ENCODE peak calls at places on chromosome 9, in ten cellular contexts. C, Q, U, F, S, E, H, Y, L and B are unnamed samples.

GRCh38 chr9:6920040-6920439 is 162.3 kb downstream of the KDM4C start:
- DNase-seq in Q (no peak), S (no peak), H (no peak), C (no peak), Y (no peak), L (no peak), E (no peak), U (no peak), F (no peak), B (no peak)

GRCh38 chr9:83955985-83956287 is 24.1 kb downstream of the HNRNPK start:
- DNase-seq in L (peak), Q (no peak), S (no peak), F (no peak), H (no peak), U (no peak), Y (no peak), E (no peak), C (no peak), B (peak)

GRCh38 chr9:21465859-21466518 is 16.1 kb downstream of the IFNE start:
- DNase-seq in U (peak), H (no peak), C (peak), Q (no peak), L (peak), S (peak), Y (no peak), F (peak), E (peak), B (peak)

GRCh38 chr9:14692918-14693861 is at the start of gene ZDHHC21:
- DNase-seq in C (peak), U (peak), S (no peak), L (peak), Q (peak), F (peak), H (peak), E (peak), Y (no peak), B (peak)

GRCh38 chr9:34381323-34381722 is 4.6 kb upstream of the MYORG start:
- DNase-seq in Q (no peak), L (no peak), U (no peak), S (no peak), C (peak), F (no peak), E (no peak), H (peak), Y (no peak), B (no peak)

GRCh38 chr9:2663486-2663885 is 41.9 kb downstream of the VLDLR start:
- DNase-seq in H (no peak), Q (no peak), F (no peak), C (no peak), Y (no peak), U (no peak), S (no peak), E (no peak), L (no peak), B (no peak)

GRCh38 chr9:113221800-113222481 is 597 bp downstream of the SLC31A1 start:
- DNase-seq in F (no peak), U (peak), L (no peak), H (no peak), E (peak), Q (no peak), C (no peak), Y (no peak), S (no peak), B (no peak)

GRCh38 chr9:28491121-28491520 is 917.8 kb upstream of the C9orf72 start:
- DNase-seq in C (no peak), U (no peak), F (no peak), Q (no peak), S (no peak), E (no peak), L (no peak), Y (no peak), H (no peak), B (no peak)

GRCh38 chr9:128304971-128305288 is 17.3 kb downstream of the TRUB2 start:
- DNase-seq in Y (no peak), U (peak), S (no peak), H (no peak), F (no peak), Q (no peak), L (no peak), C (no peak), E (peak), B (no peak)

GRCh38 chr9:93306081-93306480 is 122.1 kb downstream of the WNK2 start:
- DNase-seq in Q (no peak), H (no peak), F (no peak), Y (no peak), S (no peak), L (no peak), E (no peak), U (no peak), C (no peak), B (no peak)

GRCh38 chr9:4774209-4774608 is 18.5 kb upstream of the RCL1 start:
- DNase-seq in E (no peak), S (no peak), L (peak), U (no peak), H (no peak), C (no peak), Y (no peak), Q (no peak), F (no peak), B (no peak)

GRCh38 chr9:20604561-20604960 is 17.7 kb downstream of the MLLT3 start:
- DNase-seq in H (no peak), E (no peak), L (no peak), F (no peak), Y (no peak), Q (no peak), S (no peak), U (no peak), C (no peak), B (no peak)

GRCh38 chr9:116491219-116491618 is 195.9 kb upstream of the TRIM32 start:
- DNase-seq in L (no peak), C (no peak), F (no peak), S (no peak), Y (no peak), H (no peak), U (no peak), Q (no peak), E (no peak), B (no peak)

GRCh38 chr9:75140261-75140660 is 51.9 kb downstream of the OSTF1 start:
- DNase-seq in S (no peak), E (no peak), Y (no peak), H (no peak), L (no peak), Q (no peak), U (no peak), C (no peak), F (no peak), B (no peak)

GRCh38 chr9:78298046-78298511 is 1.2 kb downstream of the PSAT1 start:
- DNase-seq in L (no peak), U (peak), Q (no peak), Y (no peak), S (no peak), H (no peak), E (no peak), F (no peak), C (peak), B (peak)

GRCh38 chr9:112332272-112332671 is 1.1 kb downstream of the PTBP3 start:
- DNase-seq in L (no peak), Y (no peak), F (no peak), Q (no peak), E (no peak), U (peak), S (no peak), C (no peak), H (no peak), B (no peak)

GRCh38 chr9:114691046-114691955 is 9.3 kb upstream of the TEX48 start:
- DNase-seq in E (peak), L (peak), C (no peak), Y (no peak), F (peak), U (peak), H (peak), S (peak), Q (no peak), B (peak)

GRCh38 chr9:136581614-136582447 is 36.0 kb upstream of the NOTCH1 start:
- DNase-seq in U (no peak), H (no peak), E (no peak), F (no peak), L (no peak), Q (no peak), S (no peak), C (no peak), Y (no peak), B (no peak)

GRCh38 chr9:136576269-136576626 is 30.4 kb upstream of the NOTCH1 start:
- DNase-seq in Y (no peak), S (no peak), Q (no peak), U (peak), E (peak), L (peak), C (no peak), H (no peak), F (no peak), B (no peak)

GRCh38 chr9:136578620-136578914 is 32.7 kb upstream of the NOTCH1 start:
- DNase-seq in H (no peak), U (no peak), Q (no peak), F (no peak), E (no peak), Y (no peak), S (no peak), L (no peak), C (no peak), B (no peak)

GRCh38 chr9:136577941-136578619 is 32.2 kb upstream of the NOTCH1 start:
- DNase-seq in S (no peak), E (no peak), Y (no peak), L (no peak), H (no peak), F (no peak), U (no peak), Q (no peak), C (no peak), B (no peak)

GRCh38 chr9:136578915-136579637 is 33.2 kb upstream of the NOTCH1 start:
- DNase-seq in F (no peak), C (no peak), U (peak), E (no peak), Y (no peak), S (no peak), L (peak), H (no peak), Q (no peak), B (no peak)
- TF ChIP-seq CTCF in F (no peak), C (no peak), U (no peak), E (no peak), Y (no peak), S (no peak), L (no peak), H (no peak), Q (no peak), B (peak)

GRCh38 chr9:136119259-136120118 is 814 bp upstream of the TMEM250 start:
- DNase-seq in E (peak), L (peak), C (peak), H (no peak), F (no peak), Q (no peak), Y (no peak), S (no peak), U (peak), B (no peak)

GRCh38 chr9:136117291-136118060 is 1.2 kb downstream of the TMEM250 start:
- DNase-seq in S (no peak), F (no peak), Y (no peak), C (no peak), L (peak), H (no peak), U (no peak), E (no peak), Q (no peak), B (no peak)

GRCh38 chr9:136118061-136118366 is 661 bp downstream of the TMEM250 start:
- DNase-seq in L (no peak), Q (no peak), C (peak), H (no peak), Y (no peak), U (no peak), F (no peak), S (no peak), E (no peak), B (no peak)

GRCh38 chr9:136120119-136120393 is 1.4 kb upstream of the TMEM250 start:
- DNase-seq in H (no peak), C (no peak), Q (no peak), U (no peak), F (no peak), L (no peak), Y (no peak), E (no peak), S (no peak), B (no peak)

DNA sequence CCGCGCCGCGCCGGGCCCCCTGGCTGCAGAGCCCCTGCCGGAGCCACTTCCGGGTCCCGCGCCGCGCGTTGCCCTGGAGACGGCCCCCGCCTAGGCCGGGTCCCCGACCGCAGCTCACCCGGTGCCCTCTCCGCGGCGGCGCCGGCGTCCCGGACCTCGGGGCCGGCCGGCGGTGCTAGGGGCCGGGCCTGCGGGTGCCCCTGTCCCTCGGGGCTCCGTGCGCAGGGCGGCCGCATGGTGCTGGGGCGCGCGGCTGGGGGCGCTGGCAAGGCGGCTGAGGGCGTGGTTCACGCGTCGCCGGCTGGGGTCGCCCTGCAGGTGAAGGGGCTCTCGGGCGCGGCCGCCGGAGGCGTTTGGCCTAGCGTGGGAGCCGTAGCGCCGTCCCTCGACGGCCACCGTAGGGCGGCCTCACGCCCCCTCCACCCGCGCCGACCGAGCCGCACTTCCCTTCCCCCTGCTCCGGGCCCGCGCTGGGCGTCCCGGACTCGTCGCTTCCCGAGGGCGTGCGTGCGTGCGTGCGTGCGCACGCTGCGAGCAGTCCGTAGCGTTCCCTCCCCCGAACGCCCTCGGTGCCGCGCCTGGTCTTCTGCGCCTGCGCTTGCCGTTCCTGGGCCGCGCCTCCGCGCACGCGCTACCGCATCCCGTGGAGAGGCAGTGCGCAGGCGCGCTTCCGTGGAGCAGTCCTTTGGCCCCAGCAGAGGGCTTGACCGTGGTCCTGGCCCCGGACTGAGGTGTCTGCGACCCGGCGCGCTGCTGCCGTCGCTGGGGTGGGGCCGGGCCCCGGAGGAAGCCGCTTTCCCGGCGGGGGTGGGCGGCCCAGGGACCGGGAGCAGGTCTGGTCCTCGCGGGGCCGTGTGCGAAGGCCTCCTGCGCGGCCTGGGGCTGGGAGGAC is at the start of gene TMEM250:
- DNase-seq in L (peak), E (peak), F (peak), Y (peak), S (peak), U (peak), H (peak), C (peak), Q (peak), B (peak)
- TF ChIP-seq CTCF in L (no peak), E (no peak), F (no peak), Y (no peak), S (no peak), U (no peak), H (no peak), C (peak), Q (no peak), B (peak)

GRCh38 chr9:136312436-136312835 is 8.5 kb upstream of the CCDC187 start:
- DNase-seq in C (peak), F (no peak), L (peak), U (peak), Y (no peak), Q (no peak), E (peak), S (no peak), H (peak), B (peak)
- TF ChIP-seq CTCF in C (peak), F (peak), L (peak), U (peak), Y (peak), Q (no peak), E (peak), S (peak), H (peak), B (peak)

GRCh38 chr9:109966643-109967368 is 186.8 kb downstream of the PALM2AKAP2 start:
- DNase-seq in H (no peak), L (no peak), Y (no peak), F (no peak), U (no peak), Q (no peak), E (no peak), C (no peak), S (no peak), B (no peak)
- TF ChIP-seq CTCF in H (no peak), L (no peak), Y (no peak), F (no peak), U (no peak), Q (no peak), E (no peak), C (no peak), S (no peak), B (no peak)

GRCh38 chr9:134320916-134321570 is 5.2 kb upstream of the RXRA start:
- DNase-seq in U (no peak), H (no peak), F (no peak), S (no peak), C (no peak), E (no peak), L (no peak), Q (no peak), Y (no peak), B (no peak)
- TF ChIP-seq CTCF in U (no peak), H (no peak), F (no peak), S (no peak), C (no peak), E (no peak), L (no peak), Q (no peak), Y (no peak), B (no peak)

GRCh38 chr9:77156646-77157371 is 20.5 kb upstream of the VPS13A start:
- DNase-seq in E (peak), Y (no peak), F (no peak), Q (no peak), U (no peak), H (no peak), L (no peak), C (no peak), S (no peak), B (no peak)
- TF ChIP-seq CTCF in E (peak), Y (no peak), F (no peak), Q (no peak), U (no peak), H (no peak), L (no peak), C (no peak), S (no peak), B (no peak)

GRCh38 chr9:131696163-131696439 is 43.8 kb downstream of the RAPGEF1 start:
- DNase-seq in L (no peak), C (no peak), Y (no peak), S (no peak), U (no peak), H (no peak), E (no peak), Q (no peak), F (no peak), B (no peak)

GRCh38 chr9:131698715-131699053 is 41.2 kb downstream of the RAPGEF1 start:
- DNase-seq in Y (no peak), C (no peak), U (no peak), S (no peak), Q (no peak), E (no peak), L (no peak), H (no peak), F (no peak), B (no peak)

GRCh38 chr9:131700076-131700475 is 39.8 kb downstream of the RAPGEF1 start:
- DNase-seq in Y (no peak), F (no peak), U (no peak), E (no peak), C (no peak), L (no peak), S (no peak), Q (no peak), H (no peak), B (no peak)

GRCh38 chr9:131697097-131697496 is 42.8 kb downstream of the RAPGEF1 start:
- DNase-seq in U (no peak), Q (no peak), C (no peak), F (no peak), Y (no peak), L (no peak), H (no peak), S (peak), E (no peak), B (no peak)

DNA sequence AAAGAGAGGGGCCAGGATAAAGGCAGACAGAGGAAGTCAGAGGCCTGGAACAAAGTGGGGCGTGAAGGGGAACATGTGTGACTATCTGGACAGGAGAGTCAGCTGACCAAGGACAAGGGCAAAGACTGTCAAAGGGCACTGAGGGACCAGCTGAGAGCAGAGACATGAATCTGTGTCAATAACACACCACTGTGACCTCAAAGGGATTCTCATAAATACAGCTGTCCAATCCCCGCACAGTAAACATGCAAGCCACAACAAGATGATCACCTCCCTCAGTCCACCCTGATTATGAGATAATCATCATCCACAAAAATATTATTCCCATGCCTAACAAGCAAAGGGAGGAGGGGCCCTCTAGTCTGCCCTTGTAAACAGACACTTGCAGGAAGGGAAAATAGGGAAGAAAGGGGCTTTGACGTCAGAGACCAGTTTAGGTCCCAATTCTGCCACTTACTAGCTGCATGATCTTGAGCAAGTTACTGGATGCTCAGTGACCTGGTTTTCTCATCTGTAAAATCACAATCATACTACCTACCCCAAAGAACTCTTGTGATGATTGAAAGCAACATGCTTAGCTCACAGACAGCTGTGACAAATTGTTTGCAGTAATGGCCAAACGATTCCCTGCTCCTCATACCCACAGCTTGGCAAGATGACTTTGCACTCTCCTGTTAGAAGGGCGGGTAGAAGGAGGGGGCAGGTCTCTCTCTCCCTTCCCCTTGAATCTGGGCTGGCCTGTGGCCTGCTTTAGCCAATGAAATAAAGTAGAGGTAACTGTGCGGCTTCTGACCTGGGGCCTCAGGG is 41.8 kb downstream of the RAPGEF1 start:
- DNase-seq in H (no peak), S (no peak), F (no peak), C (no peak), E (no peak), Q (no peak), U (no peak), Y (no peak), L (peak), B (no peak)
- TF ChIP-seq CTCF in H (no peak), S (no peak), F (no peak), C (no peak), E (no peak), Q (no peak), U (no peak), Y (no peak), L (no peak), B (no peak)